ENCODE peak calls at places on chromosomes 2 and 18, in five cellular contexts. R is glutamatergic neuron; V is kidney epithelial cell; E is stimulated activated CD8-positive, alpha-beta memory T cell treated with anti-CD3 and anti-CD28 coated beads, Interleukin-2, amount 100 ng/mL, for 48 hours; G is H54. O is an unnamed sample.

GRCh38 chr18:75183524-75183923 is 25.4 kb downstream of the PTGR3 start:
- DNase-seq in R (no peak), V (peak; percentile 37), E (no peak), G (no peak), O (peak; percentile 18)

GRCh38 chr2:11753452-11753885 is 7.0 kb downstream of the LPIN1 start:
- DNase-seq in R (no peak), V (no peak), E (no peak), G (no peak), O (no peak)

GRCh38 chr18:63505566-63506335 is 29.0 kb downstream of the SERPINB5 start:
- DNase-seq in R (peak; percentile 34), V (no peak), E (no peak), G (peak; percentile 9), O (no peak)

GRCh38 chr18:45817533-45817932 is 7.9 kb upstream of the SIGLEC15 start:
- DNase-seq in R (no peak), V (no peak), E (no peak), G (no peak), O (no peak)

GRCh38 chr2:129849559-129850160 is 129.8 kb upstream of the RAB6C start:
- DNase-seq in R (no peak), V (peak; percentile 18), E (no peak), G (peak; percentile 43), O (peak; percentile 77)

GRCh38 chr18:70294471-70295191 is 5.8 kb downstream of the SOCS6 start:
- DNase-seq in R (no peak), V (no peak), E (no peak), G (no peak), O (no peak)

GRCh38 chr2:43948370-43948769 is 47.4 kb downstream of the LRPPRC start:
- DNase-seq in R (no peak), V (no peak), E (no peak), G (no peak), O (peak; percentile 82)

GRCh38 chr2:127917916-127918315 is 32.2 kb upstream of the AMMECR1L start:
- DNase-seq in R (no peak), V (no peak), E (no peak), G (no peak), O (no peak)

GRCh38 chr18:35029770-35030169 is 11.4 kb upstream of the MAPRE2 start:
- DNase-seq in R (no peak), V (no peak), E (no peak), G (no peak), O (no peak)

GRCh38 chr2:68734688-68735525 is at the start of gene ARHGAP25:
- DNase-seq in R (no peak), V (no peak), E (peak; percentile 23), G (no peak), O (no peak)

GRCh38 chr2:138829326-138829725 is 49.1 kb upstream of the NXPH2 start:
- DNase-seq in R (peak; percentile 78), V (no peak), E (no peak), G (no peak), O (no peak)

GRCh38 chr2:73851274-73851673 is 22.5 kb downstream of the STAMBP start:
- DNase-seq in R (no peak), V (no peak), E (no peak), G (no peak), O (no peak)

GRCh38 chr2:197121255-197121654 is 189.3 kb downstream of the ANKRD44 start:
- DNase-seq in R (no peak), V (no peak), E (no peak), G (no peak), O (no peak)

GRCh38 chr2:209579236-209579749 is 155.4 kb downstream of the MAP2 start:
- DNase-seq in R (peak; percentile 71), V (no peak), E (no peak), G (no peak), O (peak; percentile 27)

GRCh38 chr2:38148501-38148900 is 72.5 kb upstream of the CYP1B1 start:
- DNase-seq in R (no peak), V (peak; percentile 48), E (no peak), G (no peak), O (peak; percentile 15)

GRCh38 chr2:75666821-75667344 is 20.3 kb downstream of the MRPL19 start:
- DNase-seq in R (no peak), V (no peak), E (no peak), G (no peak), O (no peak)

GRCh38 chr2:109654316-109655050 is 40.3 kb downstream of the SOWAHC start:
- DNase-seq in R (no peak), V (no peak), E (no peak), G (no peak), O (no peak)

O was measured in kidney glomerular epithelial cell.